ENCODE peak calls at places on chromosome 12, in six cellular contexts. U is BJ, C is astrocyte, I is GM23338, T is esophagus squamous epithelium, E is fibroblast of mammary gland. H is an unnamed sample.

GRCh38 chr12:58584885-58585284 is 335.4 kb downstream of the LRIG3 start:
- DNase-seq in U (no peak), C (no peak), I (no peak), T (no peak), E (peak; percentile 60), H (no peak)

GRCh38 chr12:25286837-25287236 is 36.1 kb upstream of the KRAS start:
- DNase-seq in U (no peak), C (no peak), I (no peak), T (no peak), E (peak; percentile 30), H (no peak)

GRCh38 chr12:82627799-82628198 is 58.9 kb upstream of the TMTC2 start:
- DNase-seq in U (no peak), C (peak; percentile 14), I (peak; percentile 73), T (no peak), E (peak; percentile 28), H (no peak)

GRCh38 chr12:101045486-101046474 is 164.3 kb downstream of the SLC5A8 start:
- DNase-seq in U (no peak), C (peak; percentile 47), I (no peak), T (no peak), E (peak; percentile 57), H (no peak)

GRCh38 chr12:49763006-49763591 is 21.7 kb downstream of the TMBIM6 start:
- DNase-seq in U (no peak), C (no peak), I (peak; percentile 90), T (no peak), E (peak; percentile 54), H (no peak)

GRCh38 chr12:21987786-21988185 is 46.6 kb upstream of the ABCC9 start:
- DNase-seq in U (no peak), C (no peak), I (no peak), T (no peak), E (no peak), H (no peak)

GRCh38 chr12:58765076-58765475 is 155.2 kb downstream of the LRIG3 start:
- DNase-seq in U (no peak), C (no peak), I (no peak), T (no peak), E (no peak), H (no peak)

GRCh38 chr12:14473707-14474287 is 93.9 kb downstream of the PLBD1 start:
- DNase-seq in U (no peak), C (peak; percentile 31), I (peak; percentile 20), T (no peak), E (peak; percentile 39), H (no peak)

GRCh38 chr12:76337583-76337982 is 10.6 kb downstream of the BBS10 start:
- DNase-seq in U (peak; percentile 13), C (peak; percentile 79), I (no peak), T (no peak), E (peak; percentile 45), H (no peak)

GRCh38 chr12:27467641-27468040 is 21.1 kb downstream of the SMCO2 start:
- DNase-seq in U (no peak), C (no peak), I (no peak), T (no peak), E (no peak), H (no peak)

GRCh38 chr12:58007875-58008274 is 66.5 kb downstream of the ATP23 start:
- DNase-seq in U (no peak), C (no peak), I (no peak), T (no peak), E (no peak), H (no peak)

GRCh38 chr12:49671051-49671765 is 36.0 kb downstream of the FMNL3 start:
- DNase-seq in U (no peak), C (no peak), I (no peak), T (no peak), E (no peak), H (no peak)

GRCh38 chr12:129337413-129337812 is 484.1 kb downstream of the GLT1D1 start:
- DNase-seq in U (no peak), C (no peak), I (no peak), T (no peak), E (no peak), H (no peak)

GRCh38 chr12:86186449-86186848 is 69.7 kb downstream of the MGAT4C start:
- DNase-seq in U (no peak), C (no peak), I (peak; percentile 13), T (no peak), E (peak; percentile 30), H (no peak)

GRCh38 chr12:25723921-25724491 is 170.9 kb upstream of the LMNTD1 start:
- DNase-seq in U (no peak), C (peak; percentile 82), I (no peak), T (no peak), E (peak; percentile 94), H (no peak)

GRCh38 chr12:13144266-13144828 is 40.9 kb upstream of the GSG1 start:
- DNase-seq in U (no peak), C (no peak), I (no peak), T (no peak), E (no peak), H (no peak)

GRCh38 chr12:123005081-123005626 is 24.7 kb downstream of the ARL6IP4 start:
- DNase-seq in U (no peak), C (no peak), I (no peak), T (no peak), E (no peak), H (no peak)

GRCh38 chr12:49296034-49296835 is 1.3 kb downstream of the PRPH start:
- DNase-seq in U (no peak), C (no peak), I (peak; percentile 78), T (no peak), E (no peak), H (no peak)

GRCh38 chr12:129558036-129558435 is 345.8 kb downstream of the TMEM132D start:
- DNase-seq in U (no peak), C (peak; percentile 52), I (no peak), T (no peak), E (no peak), H (no peak)

GRCh38 chr12:82688619-82689018 is 1.9 kb downstream of the TMTC2 start:
- DNase-seq in U (no peak), C (no peak), I (no peak), T (no peak), E (no peak), H (no peak)

GRCh38 chr12:109592195-109592904 is 18.8 kb downstream of the MVK start:
- DNase-seq in U (no peak), C (no peak), I (no peak), T (no peak), E (no peak), H (no peak)

GRCh38 chr12:108308432-108308831 is 30.7 kb downstream of the CMKLR1 start:
- DNase-seq in U (no peak), C (peak; percentile 2), I (peak; percentile 13), T (no peak), E (peak; percentile 34), H (no peak)

GRCh38 chr12:31797230-31797872 is 68.5 kb upstream of the AMN1 start:
- DNase-seq in U (no peak), C (no peak), I (no peak), T (no peak), E (no peak), H (no peak)

GRCh38 chr12:97038859-97039258 is 131.8 kb downstream of the NEDD1 start:
- DNase-seq in U (no peak), C (peak; percentile 64), I (no peak), T (no peak), E (no peak), H (no peak)

GRCh38 chr12:11793896-11794295 is 144.4 kb downstream of the ETV6 start:
- DNase-seq in U (no peak), C (peak; percentile 72), I (no peak), T (no peak), E (no peak), H (no peak)

GRCh38 chr12:70648831-70649230 is 11.6 kb upstream of the PTPRB start:
- DNase-seq in U (peak; percentile 56), C (peak; percentile 90), I (no peak), T (no peak), E (peak; percentile 77), H (no peak)

GRCh38 chr12:75162845-75163244 is 46.8 kb downstream of the KCNC2 start:
- DNase-seq in U (no peak), C (no peak), I (no peak), T (no peak), E (no peak), H (no peak)

GRCh38 chr12:63034601-63035000 is 99.7 kb upstream of the PPM1H start:
- DNase-seq in U (no peak), C (no peak), I (no peak), T (no peak), E (no peak), H (no peak)

GRCh38 chr12:12788675-12789368 is 3.4 kb downstream of the APOLD1 start:
- DNase-seq in U (no peak), C (peak; percentile 48), I (peak; percentile 90), T (peak; percentile 15), E (peak; percentile 87), H (peak; percentile 73)

GRCh38 chr12:21946983-21947382 is 5.8 kb upstream of the ABCC9 start:
- DNase-seq in U (no peak), C (no peak), I (no peak), T (no peak), E (no peak), H (no peak)

DNA sequence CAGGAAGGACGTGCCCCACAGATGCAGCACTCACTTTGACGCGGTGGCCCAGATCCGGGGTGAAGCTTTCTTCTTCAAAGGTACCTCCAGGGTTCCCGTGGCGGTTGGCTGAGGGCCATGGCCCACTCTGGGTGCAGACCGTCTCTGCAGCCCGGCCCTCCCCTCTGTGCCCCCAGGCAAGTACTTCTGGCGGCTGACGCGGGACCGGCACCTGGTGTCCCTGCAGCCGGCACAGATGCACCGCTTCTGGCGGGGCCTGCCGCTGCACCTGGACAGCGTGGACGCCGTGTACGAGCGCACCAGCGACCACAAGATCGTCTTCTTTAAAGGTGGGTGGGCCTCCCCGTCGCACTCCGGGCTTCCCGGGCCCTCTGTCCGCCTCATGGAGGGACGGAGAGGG is 16.9 kb downstream of the MMP17 start:
- DNase-seq in U (no peak), C (no peak), I (no peak), T (no peak), E (no peak), H (no peak)
- H3K4me3 ChIP-seq in U (no peak overlapping the region), C (no peak overlapping the region), I (no peak overlapping the region), T (no peak overlapping the region), E (no peak overlapping the region), H (no peak overlapping the region)

DNA sequence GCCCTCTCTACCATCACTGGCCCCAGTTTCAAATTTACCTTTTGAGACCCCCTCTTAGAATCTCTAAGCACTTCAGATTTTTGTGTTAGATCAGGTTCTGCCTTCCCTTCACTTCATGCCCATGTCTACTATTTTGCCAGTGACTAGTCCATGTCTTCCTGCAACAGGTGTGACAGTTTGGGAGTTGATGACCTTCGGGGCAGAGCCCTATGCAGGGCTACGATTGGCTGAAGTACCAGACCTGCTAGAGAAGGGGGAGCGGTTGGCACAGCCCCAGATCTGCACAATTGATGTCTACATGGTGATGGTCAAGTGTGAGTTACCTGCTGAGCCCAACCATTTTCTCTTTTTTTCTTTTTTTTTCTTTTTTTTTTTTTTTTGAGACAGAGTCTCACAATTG is 5.8 kb upstream of the PA2G4 start:
- DNase-seq in U (no peak), C (no peak), I (no peak), T (no peak), E (no peak), H (no peak)
- TF ChIP-seq CTCF in U (no peak), C (no peak), I (no peak), T (no peak), E (no peak), H (no peak)

GRCh38 chr12:57004651-57005050 is 1.7 kb downstream of the ZBTB39 start:
- DNase-seq in U (no peak), C (no peak), I (no peak), T (no peak), E (no peak), H (no peak)
- H3K4me3 ChIP-seq in U (no peak overlapping the region), C (no peak overlapping the region), I (no peak overlapping the region), T (no peak overlapping the region), E (no peak overlapping the region), H (no peak overlapping the region)

GRCh38 chr12:106269150-106269771 is 21.4 kb upstream of the CKAP4 start:
- DNase-seq in U (no peak), C (no peak), I (no peak), T (no peak), E (no peak), H (no peak)
- TF ChIP-seq CTCF in U (no peak), C (no peak), I (no peak), T (no peak), E (no peak), H (no peak)

H was measured in HFF-Myc.